ENCODE peak calls at places on chromosomes 6 and 20, in ten cellular contexts. C is dorsolateral prefrontal cortex; T is psoas muscle; Q is fibroblast of pulmonary artery; D is fibroblast of the conjunctiva; N is GM18507; V is uterus; A is caudate nucleus; K is neural crest cell; H is stimulated activated CD4-positive, alpha-beta T cell treated with anti-CD3 and anti-CD28 coated beads, Interleukin-2, amount 100 ng/mL, for 24 hours. F is an unnamed sample.

GRCh38 chr20:20463933-20464374 is 96.0 kb downstream of the INSM1 start:
- DNase-seq in H (no peak), K (peak), D (no peak), A (peak), Q (peak), C (peak), N (no peak), T (no peak), V (no peak), F (no peak)

GRCh38 chr6:11460837-11461661 is 76.5 kb upstream of the TMEM170B start:
- DNase-seq in D (no peak), Q (no peak), N (no peak), T (no peak), C (no peak), H (no peak), V (no peak), A (no peak), K (no peak), F (no peak)

GRCh38 chr20:53052380-53052779 is 80.2 kb downstream of the TSHZ2 start:
- DNase-seq in T (no peak), C (no peak), D (no peak), K (no peak), A (no peak), N (no peak), H (no peak), V (no peak), Q (no peak), F (no peak)

GRCh38 chr6:63478751-63479150 is 93.5 kb upstream of the LOC128125822 start:
- DNase-seq in A (no peak), C (no peak), Q (no peak), D (no peak), N (no peak), H (no peak), K (no peak), V (no peak), T (no peak), F (no peak)

GRCh38 chr6:166313255-166314070 is 5.3 kb upstream of the PRR18 start:
- DNase-seq in K (peak), H (peak), T (no peak), Q (peak), D (peak), V (no peak), A (no peak), C (peak), N (no peak), F (peak)

GRCh38 chr6:29676981-29677601 is 3.9 kb downstream of the ZFP57 start:
- DNase-seq in C (no peak), Q (peak), A (no peak), K (no peak), D (no peak), N (no peak), H (no peak), T (no peak), V (no peak), F (no peak)

GRCh38 chr6:168201383-168201782 is 118.2 kb downstream of the DACT2 start:
- DNase-seq in H (no peak), T (no peak), C (no peak), K (no peak), V (no peak), D (no peak), A (no peak), N (no peak), Q (no peak), F (no peak)

GRCh38 chr6:105832358-105832757 is 253.8 kb upstream of the PRDM1 start:
- DNase-seq in T (no peak), Q (no peak), C (no peak), N (no peak), A (no peak), D (no peak), V (no peak), K (no peak), H (no peak), F (no peak)

GRCh38 chr6:3410385-3411360 is 46.2 kb downstream of the SLC22A23 start:
- DNase-seq in Q (peak), H (peak), T (peak), N (peak), A (peak), K (peak), C (no peak), D (peak), V (no peak), F (no peak)

GRCh38 chr20:36975085-36975829 is 23.7 kb upstream of the SAMHD1 start:
- DNase-seq in V (no peak), Q (no peak), K (no peak), H (peak), D (no peak), C (no peak), T (no peak), A (no peak), N (no peak), F (no peak)

GRCh38 chr6:26478985-26479278 is 21.2 kb upstream of the BTN1A1 start:
- DNase-seq in K (no peak), C (no peak), A (no peak), T (no peak), V (no peak), D (no peak), H (no peak), Q (no peak), N (no peak), F (no peak)

GRCh38 chr6:51466427-51466826 is 621.0 kb downstream of the PKHD1 start:
- DNase-seq in A (peak), C (no peak), K (no peak), H (no peak), Q (no peak), N (no peak), V (no peak), D (no peak), T (no peak), F (no peak)

GRCh38 chr6:103113416-103113815 is 1719.9 kb downstream of the GRIK2 start:
- DNase-seq in D (no peak), Q (no peak), V (no peak), H (no peak), C (no peak), T (no peak), N (no peak), K (no peak), A (no peak), F (no peak)

GRCh38 chr20:16381444-16381843 is 191.8 kb downstream of the KIF16B start:
- DNase-seq in D (no peak), A (no peak), N (no peak), V (no peak), H (no peak), T (no peak), Q (no peak), K (no peak), C (no peak), F (no peak)

GRCh38 chr6:64505312-64505711 is 869.7 kb downstream of the PHF3 start:
- DNase-seq in C (no peak), N (no peak), H (no peak), K (peak), D (no peak), Q (peak), A (no peak), T (no peak), V (no peak), F (no peak)

GRCh38 chr6:17705428-17705777 is 1.3 kb downstream of the NUP153 start:
- DNase-seq in A (no peak), C (no peak), T (no peak), N (no peak), V (peak), Q (peak), D (no peak), K (no peak), H (no peak), F (peak)

GRCh38 chr20:5745416-5745968 is 4.7 kb upstream of the SHLD1 start:
- DNase-seq in C (no peak), K (no peak), V (no peak), T (no peak), H (no peak), A (no peak), N (no peak), Q (no peak), D (no peak), F (no peak)

GRCh38 chr20:32578840-32579239 is 6.3 kb downstream of the NOL4L start:
- DNase-seq in Q (no peak), T (no peak), A (no peak), K (no peak), D (no peak), N (no peak), V (no peak), C (no peak), H (no peak), F (no peak)

GRCh38 chr20:63102720-63103375 is 96.1 kb upstream of the BHLHE23 start:
- DNase-seq in N (peak), H (peak), A (peak), Q (peak), T (peak), D (no peak), C (no peak), K (no peak), V (peak), F (no peak)

GRCh38 chr6:41887355-41887754 is 7.8 kb downstream of the USP49 start:
- DNase-seq in Q (no peak), D (no peak), V (no peak), T (no peak), N (no peak), H (no peak), A (no peak), C (no peak), K (no peak), F (no peak)

GRCh38 chr20:37395411-37395800 is 49.5 kb downstream of the SRC start:
- DNase-seq in K (no peak), T (no peak), D (no peak), A (no peak), Q (no peak), N (no peak), C (no peak), V (no peak), H (no peak), F (no peak)

GRCh38 chr20:23649830-23650417 is 12.2 kb upstream of the CST3 start:
- DNase-seq in V (no peak), T (no peak), K (no peak), D (no peak), A (no peak), C (no peak), H (no peak), Q (no peak), N (no peak), F (no peak)

GRCh38 chr6:130382872-130383490 is 17.2 kb downstream of the TMEM200A start:
- DNase-seq in T (no peak), C (no peak), N (no peak), Q (no peak), D (no peak), H (no peak), V (no peak), K (no peak), A (no peak), F (no peak)

GRCh38 chr6:125584468-125584939 is 164.9 kb upstream of the HEY2 start:
- DNase-seq in A (peak), D (no peak), V (no peak), H (no peak), K (peak), T (peak), C (peak), Q (no peak), N (no peak), F (no peak)